ENCODE peak calls at places on chromosomes 4 and X, in ten cellular contexts. H is heart right ventricle, R is left lung, Q is brain microvascular endothelial cell, F is left ventricle myocardium inferior, A is tibial artery, Z is PC-3, X is AG04450, C is upper lobe of left lung, L is DND-41. Y is an unnamed sample. For H3K27me3, the result is how much of the 10 kb centered on the place peaks cover.

GRCh38 chrX:8433296-8434094 is 31.1 kb upstream of the VCX3B start:
- DNase-seq in H (no peak), R (no peak), Q (no peak), F (no peak), A (no peak), Z (peak), X (no peak), C (no peak), L (no peak), Y (no peak)

GRCh38 chrX:17214962-17215361 is 160.0 kb upstream of the NHS start:
- DNase-seq in H (no peak), R (no peak), Q (no peak), F (no peak), A (no peak), Z (no peak), X (no peak), C (no peak), L (no peak), Y (no peak)

GRCh38 chr4:24651266-24651665 is 66.9 kb upstream of the DHX15 start:
- DNase-seq in H (no peak), R (no peak), Q (no peak), F (no peak), A (no peak), Z (no peak), X (no peak), C (no peak), L (no peak), Y (no peak)

GRCh38 chr4:112170451-112170993 is 25.3 kb downstream of the FAM241A start:
- DNase-seq in H (no peak), R (no peak), Q (peak), F (no peak), A (no peak), Z (peak), X (peak), C (no peak), L (no peak), Y (peak)

GRCh38 chr4:46667790-46668189 is 241.3 kb downstream of the COX7B2 start:
- DNase-seq in H (no peak), R (no peak), Q (no peak), F (no peak), A (no peak), Z (no peak), X (no peak), C (no peak), L (no peak), Y (no peak)

GRCh38 chr4:54392459-54392858 is 163.4 kb downstream of the PDGFRA start:
- DNase-seq in H (no peak), R (no peak), Q (no peak), F (no peak), A (no peak), Z (no peak), X (no peak), C (no peak), L (no peak), Y (no peak)

GRCh38 chr4:98446499-98447375 is 185.6 kb downstream of the RAP1GDS1 start:
- DNase-seq in H (no peak), R (peak), Q (peak), F (no peak), A (no peak), Z (no peak), X (no peak), C (no peak), L (peak), Y (peak)

GRCh38 chr4:120839974-120840751 is 82.4 kb downstream of the PRDM5 start:
- DNase-seq in H (no peak), R (no peak), Q (no peak), F (peak), A (no peak), Z (no peak), X (no peak), C (peak), L (no peak), Y (no peak)

GRCh38 chr4:119300072-119300387 is 21.9 kb downstream of the FABP2 start:
- DNase-seq in H (peak), R (peak), Q (peak), F (peak), A (peak), Z (peak), X (no peak), C (no peak), L (no peak), Y (no peak)

GRCh38 chr4:88217169-88217568 is 58.7 kb upstream of the ABCG2 start:
- DNase-seq in H (no peak), R (no peak), Q (no peak), F (no peak), A (no peak), Z (no peak), X (no peak), C (no peak), L (no peak), Y (no peak)

GRCh38 chr4:124459922-124460301 is 252.6 kb downstream of the ANKRD50 start:
- DNase-seq in H (no peak), R (no peak), Q (no peak), F (no peak), A (no peak), Z (no peak), X (no peak), C (no peak), L (no peak), Y (no peak)

GRCh38 chrX:45445745-45446412 is 245.2 kb upstream of the DIPK2B start:
- DNase-seq in H (no peak), R (no peak), Q (peak), F (no peak), A (no peak), Z (peak), X (no peak), C (no peak), L (no peak), Y (peak)

GRCh38 chrX:132665676-132666075 is 176.8 kb upstream of the MBNL3 start:
- DNase-seq in H (no peak), R (no peak), Q (no peak), F (no peak), A (no peak), Z (no peak), X (no peak), C (no peak), L (no peak), Y (no peak)
- H3K27me3 ChIP-seq in H (under half), R (under half), Q (under half), F (under half), A (under half), Z (under half), X (under half), C (under half), L (under half), Y (under half)

DNA sequence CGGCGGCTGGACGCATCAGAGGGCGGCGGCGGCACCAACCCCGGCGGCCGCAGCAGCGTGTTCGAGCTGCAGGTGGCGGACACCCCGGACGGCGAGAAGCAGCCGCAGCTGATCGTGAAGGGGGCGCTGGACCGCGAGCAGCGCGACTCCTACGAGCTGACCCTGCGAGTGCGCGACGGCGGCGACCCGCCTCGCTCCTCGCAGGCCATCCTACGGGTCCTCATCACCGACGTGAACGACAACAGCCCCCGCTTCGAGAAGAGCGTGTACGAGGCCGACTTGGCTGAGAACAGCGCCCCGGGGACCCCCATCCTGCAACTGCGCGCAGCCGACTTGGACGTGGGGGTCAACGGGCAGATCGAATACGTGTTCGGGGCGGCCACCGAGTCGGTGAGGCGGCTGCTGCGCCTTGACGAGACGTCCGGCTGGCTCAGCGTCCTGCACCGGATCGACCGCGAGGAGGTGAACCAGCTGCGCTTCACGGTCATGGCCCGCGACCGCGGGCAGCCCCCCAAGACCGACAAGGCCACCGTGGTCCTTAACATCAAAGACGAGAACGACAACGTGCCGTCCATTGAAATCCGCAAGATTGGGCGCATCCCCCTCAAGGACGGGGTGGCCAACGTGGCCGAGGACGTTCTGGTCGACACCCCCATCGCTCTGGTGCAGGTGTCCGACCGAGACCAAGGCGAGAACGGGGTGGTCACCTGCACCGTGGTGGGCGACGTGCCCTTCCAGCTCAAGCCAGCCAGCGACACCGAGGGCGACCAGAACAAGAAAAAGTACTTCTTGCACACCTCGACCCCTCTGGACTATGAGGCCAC is 2.1 kb downstream of the PCDH7 start:
- DNase-seq in H (no peak), R (peak), Q (no peak), F (peak), A (no peak), Z (no peak), X (no peak), C (peak), L (no peak), Y (no peak)
- H3K4me3 ChIP-seq in H (peak), R (peak), Q (peak), F (peak), A (peak), Z (no peak), X (peak), C (peak), L (no peak), Y (peak)

GRCh38 chr4:15402146-15402545 is 25.7 kb upstream of the C1QTNF7 start:
- DNase-seq in H (no peak), R (no peak), Q (no peak), F (no peak), A (no peak), Z (no peak), X (peak), C (no peak), L (no peak), Y (no peak)

GRCh38 chr4:15398732-15399131 is 29.1 kb upstream of the C1QTNF7 start:
- DNase-seq in H (no peak), R (no peak), Q (no peak), F (no peak), A (no peak), Z (no peak), X (no peak), C (no peak), L (no peak), Y (peak)

GRCh38 chr4:15402974-15403373 is 24.9 kb upstream of the C1QTNF7 start:
- DNase-seq in H (no peak), R (no peak), Q (no peak), F (no peak), A (no peak), Z (no peak), X (no peak), C (no peak), L (no peak), Y (no peak)

GRCh38 chr4:15400276-15400675 is 27.6 kb upstream of the C1QTNF7 start:
- DNase-seq in H (no peak), R (no peak), Q (no peak), F (no peak), A (no peak), Z (no peak), X (no peak), C (no peak), L (no peak), Y (no peak)

GRCh38 chr4:15400911-15401671 is 26.7 kb upstream of the C1QTNF7 start:
- DNase-seq in H (peak), R (peak), Q (peak), F (peak), A (peak), Z (peak), X (peak), C (no peak), L (peak), Y (no peak)
- H3K27ac ChIP-seq in H (peak), R (peak), Q (peak), F (peak), A (peak), Z (no peak), X (peak), C (peak), L (peak), Y (peak)

GRCh38 chrX:139204903-139205667 is 325.5 kb upstream of the F9 start:
- DNase-seq in H (no peak), R (no peak), Q (no peak), F (peak), A (peak), Z (peak), X (no peak), C (peak), L (no peak), Y (no peak)
- H3K27me3 ChIP-seq in H (under half), R (under half), Q (under half), F (under half), A (under half), Z (under half), X (under half), C (under half), L (under half), Y (under half)

GRCh38 chrX:40179333-40179732 is 81.6 kb upstream of the BCOR start:
- DNase-seq in H (no peak), R (no peak), Q (no peak), F (no peak), A (no peak), Z (no peak), X (no peak), C (no peak), L (no peak), Y (no peak)

GRCh38 chrX:40177942-40178715 is 80.4 kb upstream of the BCOR start:
- DNase-seq in H (no peak), R (no peak), Q (no peak), F (no peak), A (no peak), Z (no peak), X (no peak), C (no peak), L (peak), Y (no peak)

GRCh38 chrX:40176979-40177430 is 79.2 kb upstream of the BCOR start:
- DNase-seq in H (no peak), R (no peak), Q (no peak), F (no peak), A (no peak), Z (no peak), X (no peak), C (no peak), L (no peak), Y (no peak)

GRCh38 chrX:40176256-40176978 is 78.7 kb upstream of the BCOR start:
- DNase-seq in H (peak), R (peak), Q (no peak), F (peak), A (peak), Z (peak), X (no peak), C (peak), L (peak), Y (no peak)

DNA sequence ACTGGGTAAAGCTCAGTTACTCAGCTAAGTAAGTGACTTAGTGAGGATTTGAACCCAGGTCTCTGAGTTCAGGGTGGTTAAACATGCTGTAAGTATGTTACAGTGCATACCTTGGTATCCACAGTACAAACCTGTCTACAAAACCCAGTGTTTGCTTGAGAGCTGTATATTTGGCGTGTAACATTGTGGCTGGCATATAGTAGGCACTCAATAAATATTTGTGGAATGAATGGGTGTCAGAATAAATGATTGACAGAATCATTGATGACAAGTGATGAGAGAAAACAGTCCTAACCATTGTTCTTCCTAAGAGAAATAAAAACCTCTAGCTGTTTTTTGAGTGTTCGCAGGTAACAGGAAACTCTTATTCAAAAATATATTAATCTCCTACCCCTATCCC is 79.7 kb upstream of the BCOR start:
- DNase-seq in H (no peak), R (no peak), Q (no peak), F (no peak), A (no peak), Z (peak), X (no peak), C (no peak), L (no peak), Y (no peak)
- H3K4me3 ChIP-seq in H (peak), R (peak), Q (no peak), F (peak), A (peak), Z (no peak), X (no peak), C (peak), L (no peak), Y (no peak)

GRCh38 chrX:48470110-48470832 is at the start of gene SLC38A5:
- DNase-seq in H (no peak), R (no peak), Q (no peak), F (no peak), A (no peak), Z (no peak), X (no peak), C (no peak), L (no peak), Y (no peak)
- H3K27ac ChIP-seq in H (peak), R (no peak), Q (no peak), F (no peak), A (no peak), Z (no peak), X (no peak), C (no peak), L (peak), Y (peak)

GRCh38 chrX:107970073-107970472 is 12.1 kb downstream of the TEX13B start:
- DNase-seq in H (no peak), R (no peak), Q (no peak), F (no peak), A (no peak), Z (peak), X (no peak), C (no peak), L (no peak), Y (no peak)
- H3K27me3 ChIP-seq in H (under half), R (under half), Q (under half), F (under half), A (under half), Z (under half), X (under half), C (under half), L (under half), Y (under half)

DNA sequence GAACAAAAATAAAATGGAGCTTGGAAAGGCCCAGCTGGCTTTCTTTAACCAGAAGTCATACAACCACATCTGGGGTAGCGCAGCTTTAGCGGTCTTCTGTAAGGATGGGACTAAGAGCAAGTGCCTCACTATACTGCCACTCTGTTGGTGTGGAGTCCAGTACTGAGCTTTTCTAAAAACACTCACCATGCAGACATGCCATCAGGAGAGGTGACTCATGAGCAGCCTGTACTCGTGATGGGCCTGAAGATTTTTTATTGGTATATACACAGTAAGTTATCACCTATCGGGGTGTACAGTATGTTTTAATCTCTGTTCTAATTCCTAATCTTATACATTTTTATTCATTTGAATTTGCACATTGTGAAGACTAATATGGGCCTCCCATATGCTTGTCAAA is 9.6 kb downstream of the PPP3CA start:
- DNase-seq in H (no peak), R (no peak), Q (peak), F (no peak), A (no peak), Z (peak), X (no peak), C (no peak), L (no peak), Y (no peak)
- H3K4me3 ChIP-seq in H (no peak), R (no peak), Q (no peak), F (no peak), A (no peak), Z (no peak), X (no peak), C (no peak), L (no peak), Y (no peak)

Y was measured in keratinocyte.